ENCODE peak calls at places on chromosome 9, in six cellular contexts. E, M, R, N, Y and O are unnamed samples.

GRCh38 chr9:110842976-110843375 is 174.4 kb downstream of the MUSK start:
- DNase-seq in E (no peak), M (no peak), R (no peak), N (no peak), Y (no peak), O (no peak)

GRCh38 chr9:77751341-77752091 is 103.4 kb upstream of the GNA14 start:
- DNase-seq in E (no peak), M (peak), R (peak), N (no peak), Y (peak), O (peak)

GRCh38 chr9:129964901-129965734 is 77.9 kb downstream of the FNBP1 start:
- DNase-seq in E (no peak), M (no peak), R (no peak), N (no peak), Y (peak), O (no peak)

GRCh38 chr9:91908746-91909145 is 41.3 kb downstream of the ROR2 start:
- DNase-seq in E (no peak), M (no peak), R (peak), N (no peak), Y (no peak), O (no peak)

GRCh38 chr9:88006511-88007290 is 32.4 kb upstream of the CDK20 start:
- DNase-seq in E (no peak), M (no peak), R (no peak), N (no peak), Y (no peak), O (no peak)

GRCh38 chr9:106717686-106718085 is 145.3 kb upstream of the ZNF462 start:
- DNase-seq in E (peak), M (no peak), R (no peak), N (no peak), Y (no peak), O (no peak)

GRCh38 chr9:98091735-98092632 is 27.0 kb downstream of the TRIM14 start:
- DNase-seq in E (no peak), M (no peak), R (peak), N (no peak), Y (no peak), O (no peak)

GRCh38 chr9:22528485-22528884 is 81.9 kb downstream of the DMRTA1 start:
- DNase-seq in E (no peak), M (no peak), R (peak), N (no peak), Y (peak), O (no peak)

GRCh38 chr9:69649566-69650260 is 22.5 kb downstream of the APBA1 start:
- DNase-seq in E (no peak), M (no peak), R (no peak), N (no peak), Y (no peak), O (no peak)